ENCODE peak calls at places on chromosome 2, in seven cellular contexts. J is HFF-Myc, R is upper lobe of left lung, D is cardiac muscle cell, E is GM13976, G is left ventricle myocardium inferior, O is fibroblast of mammary gland. V is an unnamed sample.

GRCh38 chr2:212726403-212726802 is 187.8 kb upstream of the ERBB4 start:
- DNase-seq in J (no peak), G (no peak), R (no peak), D (no peak), O (no peak), E (no peak), V (no peak)

GRCh38 chr2:202494300-202494699 is 118.2 kb downstream of the BMPR2 start:
- DNase-seq in O (peak), G (no peak), E (no peak), D (peak), R (no peak), J (peak), V (no peak)

GRCh38 chr2:59182249-59182648 is 941.1 kb upstream of the FANCL start:
- DNase-seq in D (no peak), R (no peak), O (peak), J (peak), E (no peak), G (no peak), V (no peak)

GRCh38 chr2:101818531-101819451 is 121.3 kb downstream of the MAP4K4 start:
- DNase-seq in R (no peak), D (peak), E (no peak), O (peak), J (no peak), G (no peak), V (no peak)

GRCh38 chr2:113712941-113713340 is 43.5 kb downstream of the SLC35F5 start:
- DNase-seq in G (no peak), O (no peak), E (no peak), J (no peak), R (no peak), D (no peak), V (no peak)

GRCh38 chr2:231200805-231201474 is 2.5 kb downstream of the ARMC9 start:
- DNase-seq in E (no peak), O (peak), D (peak), G (no peak), J (peak), R (no peak), V (no peak)

GRCh38 chr2:197174539-197175094 is 136.0 kb downstream of the ANKRD44 start:
- DNase-seq in D (no peak), R (no peak), G (no peak), J (no peak), O (peak), E (no peak), V (no peak)

GRCh38 chr2:65035544-65035943 is 20.7 kb upstream of the CEP68 start:
- DNase-seq in E (no peak), R (no peak), O (no peak), D (no peak), J (no peak), G (no peak), V (no peak)

GRCh38 chr2:228242591-228242990 is 61.1 kb upstream of the SPHKAP start:
- DNase-seq in J (no peak), R (no peak), G (no peak), D (no peak), E (no peak), O (no peak), V (no peak)

GRCh38 chr2:78592547-78592946 is 433.0 kb upstream of the REG3G start:
- DNase-seq in R (no peak), E (no peak), D (no peak), G (no peak), O (no peak), J (no peak), V (no peak)

GRCh38 chr2:236536727-236537398 is 32.8 kb upstream of the ACKR3 start:
- DNase-seq in R (no peak), G (no peak), O (no peak), E (peak), D (no peak), J (no peak), V (no peak)

GRCh38 chr2:37768491-37768925 is 97.1 kb upstream of the CDC42EP3 start:
- DNase-seq in O (peak), J (peak), E (no peak), G (no peak), D (peak), R (no peak), V (no peak)

GRCh38 chr2:215635788-215636139 is 199.9 kb upstream of the FN1 start:
- DNase-seq in R (no peak), E (no peak), D (peak), J (no peak), G (no peak), O (peak), V (no peak)

GRCh38 chr2:168521342-168521741 is 65.3 kb downstream of the CERS6 start:
- DNase-seq in R (no peak), J (no peak), D (no peak), O (peak), G (no peak), E (no peak), V (no peak)

GRCh38 chr2:228614741-228615140 is 433.3 kb upstream of the SPHKAP start:
- DNase-seq in O (no peak), G (no peak), J (no peak), D (no peak), R (no peak), E (no peak), V (no peak)

GRCh38 chr2:102618452-102619413 is 620 bp upstream of the SLC9A2 start:
- DNase-seq in E (peak), G (no peak), O (no peak), D (peak), R (no peak), J (no peak), V (no peak)

GRCh38 chr2:152189622-152190495 is 14.3 kb upstream of the STAM2 start:
- DNase-seq in O (peak), J (peak), R (no peak), D (peak), E (peak), G (no peak), V (no peak)

GRCh38 chr2:232888839-232889529 is 18.9 kb downstream of the SNORC start:
- DNase-seq in O (no peak), R (peak), E (no peak), J (no peak), G (no peak), D (no peak), V (peak)

GRCh38 chr2:74815955-74816354 is 18.0 kb upstream of the HK2 start:
- DNase-seq in G (no peak), J (no peak), O (no peak), R (no peak), E (no peak), D (no peak), V (peak)

GRCh38 chr2:190338453-190338852 is 4.9 kb upstream of the INPP1 start:
- DNase-seq in O (no peak), J (no peak), G (no peak), R (no peak), E (no peak), D (no peak), V (no peak)

GRCh38 chr2:196259507-196260481 is 88.4 kb upstream of the STK17B start:
- DNase-seq in D (peak), E (no peak), G (no peak), R (no peak), O (peak), J (no peak), V (no peak)

GRCh38 chr2:227513113-227513512 is 41.2 kb downstream of the AGFG1 start:
- DNase-seq in D (peak), G (no peak), R (no peak), J (no peak), O (no peak), E (no peak), V (no peak)

DNA sequence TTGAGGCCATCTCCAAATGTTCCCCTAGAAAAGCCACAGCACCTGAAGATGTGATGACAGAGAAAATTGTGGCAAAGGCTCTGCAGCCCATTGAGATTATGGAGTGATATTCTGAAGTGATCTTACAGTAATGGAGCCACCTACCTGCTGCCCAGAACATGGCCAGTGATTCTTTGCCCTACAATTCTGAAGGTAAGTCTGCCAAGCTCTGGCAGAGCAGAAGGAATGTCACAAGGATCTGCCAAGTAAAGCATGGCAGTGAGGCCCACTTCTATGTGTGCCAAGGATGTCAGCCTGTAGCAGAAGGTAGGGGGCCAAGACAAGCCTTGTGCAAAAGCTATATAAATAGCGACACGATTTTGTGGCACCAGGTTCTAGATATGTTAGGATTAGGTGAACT is 155.1 kb downstream of the RND3 start:
- DNase-seq in D (no peak), O (no peak), J (no peak), R (no peak), G (no peak), E (no peak), V (no peak)
- TF ChIP-seq CTCF in D (no peak), O (no peak), J (no peak), R (no peak), G (no peak), E (no peak), V (no peak)

DNA sequence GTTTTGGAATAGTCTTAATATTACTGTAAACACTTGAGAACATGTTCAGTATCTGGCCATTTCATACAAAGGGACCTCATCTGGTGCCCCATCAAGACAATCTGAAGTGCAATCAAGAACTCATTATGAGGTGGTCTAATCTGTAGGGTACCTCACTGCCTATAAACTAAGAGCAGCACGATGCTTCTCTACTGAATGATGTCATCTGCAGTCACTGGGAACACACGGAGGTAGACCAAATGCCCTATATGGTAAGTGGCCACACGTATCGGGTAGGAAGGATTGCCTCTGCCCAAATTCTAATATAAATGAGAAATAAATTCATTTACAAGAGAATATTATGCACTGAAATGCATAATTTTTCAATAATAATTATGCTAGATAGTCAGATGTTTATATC is 90.4 kb downstream of the SLC8A1 start:
- DNase-seq in E (no peak), G (no peak), R (no peak), O (no peak), D (no peak), J (no peak), V (no peak)
- TF ChIP-seq CTCF in E (no peak), G (no peak), R (no peak), O (no peak), D (no peak), J (no peak), V (no peak)

DNA sequence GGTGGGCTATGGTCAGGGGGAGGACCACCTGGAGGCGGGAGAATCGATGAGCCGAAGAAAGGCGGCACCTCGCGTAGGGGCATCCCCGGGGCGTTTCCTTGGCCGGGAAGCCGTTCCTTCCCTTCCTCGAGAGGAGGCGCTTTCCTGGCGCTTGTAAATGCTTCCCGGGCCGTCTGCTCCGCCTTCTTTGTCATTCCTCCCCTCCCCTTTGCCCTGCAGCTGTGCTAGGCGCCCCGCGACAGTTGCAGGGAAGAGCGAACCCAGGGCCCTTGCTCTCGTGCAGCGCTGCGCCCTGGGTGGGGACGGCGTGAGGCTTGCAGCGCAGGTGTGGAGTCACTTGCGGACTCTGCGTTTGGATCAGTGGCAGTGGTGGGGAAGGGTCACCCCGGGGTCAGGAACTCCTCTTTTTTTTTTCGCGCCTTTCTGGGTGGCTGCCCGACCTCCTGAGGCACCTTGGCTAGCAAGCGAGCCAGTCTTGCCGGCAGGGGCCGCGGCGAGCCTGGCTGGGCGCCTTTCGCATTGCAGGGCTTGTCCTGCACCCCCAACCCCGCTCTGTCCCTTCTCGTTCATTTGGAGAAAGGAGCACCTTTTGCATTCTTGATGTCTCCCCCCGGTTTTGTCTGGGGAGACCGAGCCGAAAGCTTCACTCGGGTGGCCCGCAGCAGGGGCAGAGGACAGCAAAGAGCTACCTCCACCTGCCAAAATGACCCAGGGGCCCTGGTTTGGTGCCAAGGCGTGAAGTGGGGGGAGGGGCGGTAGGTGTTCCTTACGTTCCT is 858 bp downstream of the KCNS3 start:
- DNase-seq in G (peak), R (peak), O (peak), E (peak), J (peak), D (peak), V (no peak)
- TF ChIP-seq CTCF in G (peak), R (no peak), O (peak), E (no peak), J (peak), D (peak), V (peak)

GRCh38 chr2:36520431-36520830 is 77.5 kb downstream of the FEZ2 start:
- DNase-seq in O (no peak), J (no peak), G (no peak), E (no peak), R (no peak), D (no peak), V (no peak)
- TF ChIP-seq CTCF in O (no peak), J (no peak), G (no peak), E (no peak), R (no peak), D (no peak), V (no peak)

V was measured in type B pancreatic cell.